ENCODE peak calls at places on chromosomes 3 and 15, in five cellular contexts. L, A, C, N and I are unnamed samples.

GRCh38 chr15:99592135-99592845 is 26.5 kb downstream of the MEF2A start:
- DNase-seq in L (no peak), A (no peak), C (no peak), N (no peak), I (no peak)

GRCh38 chr3:171984883-171985282 is 54.5 kb upstream of the FNDC3B start:
- DNase-seq in L (no peak), A (no peak), C (no peak), N (no peak), I (no peak)

GRCh38 chr3:120160050-120160449 is 65.8 kb upstream of the GSK3B start:
- DNase-seq in L (no peak), A (no peak), C (no peak), N (no peak), I (no peak)

GRCh38 chr3:32781211-32781968 is 36.4 kb upstream of the TRIM71 start:
- DNase-seq in L (peak; percentile 94), A (peak; percentile 86), C (peak; percentile 83), N (peak; percentile 26), I (peak; percentile 89)

GRCh38 chr3:14206548-14207177 is 28.0 kb downstream of the LSM3 start:
- DNase-seq in L (no peak), A (no peak), C (peak; percentile 57), N (no peak), I (no peak)

GRCh38 chr3:102225407-102226132 is 209.2 kb upstream of the ZPLD1 start:
- DNase-seq in L (peak; percentile 45), A (no peak), C (peak; percentile 41), N (peak; percentile 42), I (no peak)

GRCh38 chr3:11910971-11911531 is 64.4 kb upstream of the TAMM41 start:
- DNase-seq in L (no peak), A (no peak), C (no peak), N (no peak), I (no peak)

GRCh38 chr15:31250033-31250432 is 76.6 kb upstream of the KLF13 start:
- DNase-seq in L (no peak), A (no peak), C (no peak), N (no peak), I (no peak)

GRCh38 chr3:57309769-57310168 is 17.3 kb upstream of the ASB14 start:
- DNase-seq in L (no peak), A (no peak), C (no peak), N (no peak), I (no peak)

GRCh38 chr3:40398346-40398745 is 11.4 kb downstream of the ENTPD3 start:
- DNase-seq in L (no peak), A (no peak), C (peak; percentile 71), N (no peak), I (no peak)

GRCh38 chr3:45321607-45322391 is 66.6 kb upstream of the LARS2 start:
- DNase-seq in L (no peak), A (no peak), C (no peak), N (no peak), I (no peak)

GRCh38 chr3:24387493-24387892 is 107.2 kb downstream of the THRB start:
- DNase-seq in L (no peak), A (no peak), C (no peak), N (no peak), I (no peak)

GRCh38 chr3:20051123-20051806 is 11.0 kb downstream of the KAT2B start:
- DNase-seq in L (no peak), A (no peak), C (no peak), N (no peak), I (no peak)

GRCh38 chr3:20049275-20049674 is 9.0 kb downstream of the KAT2B start:
- DNase-seq in L (no peak), A (no peak), C (no peak), N (no peak), I (no peak)

GRCh38 chr3:20054549-20054987 is 14.3 kb downstream of the KAT2B start:
- DNase-seq in L (no peak), A (no peak), C (peak; percentile 78), N (peak; percentile 82), I (no peak)

GRCh38 chr3:20055020-20055775 is 15.0 kb downstream of the KAT2B start:
- DNase-seq in L (no peak), A (no peak), C (no peak), N (no peak), I (no peak)

DNA sequence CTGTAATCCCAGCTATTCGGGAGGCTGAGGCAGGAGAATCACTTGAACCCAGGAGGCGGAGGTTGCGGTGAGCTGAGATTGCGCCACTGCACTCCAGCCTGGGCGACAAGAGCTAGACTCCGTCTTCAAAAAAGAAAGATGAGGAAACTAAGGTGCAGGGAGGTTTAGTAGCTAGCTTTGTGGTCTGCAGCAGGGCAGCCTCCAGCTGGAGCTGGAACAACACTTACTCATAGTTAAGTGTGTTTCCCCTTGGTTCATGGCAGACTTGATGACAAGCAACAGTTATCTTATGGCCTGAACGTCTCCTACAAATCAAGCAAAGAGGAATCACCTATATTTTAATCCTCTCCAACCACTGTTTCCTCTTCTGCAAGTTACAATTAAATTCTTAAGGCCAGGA is 12.6 kb downstream of the KAT2B start:
- DNase-seq in L (no peak), A (no peak), C (no peak), N (no peak), I (no peak)
- TF ChIP-seq SUZ12 in L (no peak), A (no peak), C (no peak), N (no peak), I (no peak)

GRCh38 chr3:78140866-78141658 is 1101.2 kb downstream of the ROBO2 start:
- DNase-seq in L (no peak), A (no peak), C (no peak), N (no peak), I (no peak)
- TF ChIP-seq SUZ12 in L (no peak), A (no peak), C (no peak), N (no peak), I (no peak)

DNA sequence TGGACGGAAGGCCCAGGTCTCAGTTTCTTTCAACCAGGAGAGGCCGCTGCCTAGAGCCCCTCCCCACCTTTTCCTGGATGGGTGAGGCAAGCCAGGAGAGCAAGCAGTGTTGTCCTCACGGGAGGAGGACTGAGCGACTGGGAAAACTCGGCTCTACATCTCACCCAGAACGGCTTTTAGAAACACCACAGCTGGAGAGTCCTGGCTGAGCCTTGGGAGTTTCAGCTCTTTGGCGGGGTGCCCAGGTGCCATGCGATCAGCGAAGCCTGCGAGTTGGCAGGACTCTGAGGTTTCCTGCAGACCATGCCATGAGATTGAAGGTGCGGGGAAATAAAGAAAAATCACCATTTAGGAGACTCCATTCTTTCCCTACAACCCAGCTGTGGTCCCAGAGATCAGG is 26.0 kb downstream of the PPCDC start:
- DNase-seq in L (no peak), A (no peak), C (no peak), N (no peak), I (no peak)
- TF ChIP-seq SUZ12 in L (no peak), A (no peak), C (no peak), N (no peak), I (no peak)

GRCh38 chr15:50758712-50759205 is 6.7 kb downstream of the SPPL2A start:
- DNase-seq in L (no peak), A (no peak), C (no peak), N (no peak), I (no peak)

GRCh38 chr15:50765202-50765967 is at the start of gene SPPL2A:
- DNase-seq in L (peak; percentile 83), A (no peak), C (peak; percentile 89), N (no peak), I (peak; percentile 49)

GRCh38 chr15:50767332-50767861 is 1.9 kb upstream of the SPPL2A start:
- DNase-seq in L (no peak), A (no peak), C (no peak), N (no peak), I (no peak)

GRCh38 chr15:50764331-50765201 is 940 bp downstream of the SPPL2A start:
- DNase-seq in L (peak; percentile 9), A (no peak), C (no peak), N (peak; percentile 43), I (no peak)
- TF ChIP-seq SUZ12 in L (no peak), A (no peak), C (no peak), N (no peak), I (no peak)

GRCh38 chr15:39299506-39300267 is 281.2 kb upstream of the THBS1 start:
- DNase-seq in L (no peak), A (no peak), C (no peak), N (no peak), I (no peak)
- TF ChIP-seq SUZ12 in L (no peak), A (no peak), C (no peak), N (no peak), I (no peak)

DNA sequence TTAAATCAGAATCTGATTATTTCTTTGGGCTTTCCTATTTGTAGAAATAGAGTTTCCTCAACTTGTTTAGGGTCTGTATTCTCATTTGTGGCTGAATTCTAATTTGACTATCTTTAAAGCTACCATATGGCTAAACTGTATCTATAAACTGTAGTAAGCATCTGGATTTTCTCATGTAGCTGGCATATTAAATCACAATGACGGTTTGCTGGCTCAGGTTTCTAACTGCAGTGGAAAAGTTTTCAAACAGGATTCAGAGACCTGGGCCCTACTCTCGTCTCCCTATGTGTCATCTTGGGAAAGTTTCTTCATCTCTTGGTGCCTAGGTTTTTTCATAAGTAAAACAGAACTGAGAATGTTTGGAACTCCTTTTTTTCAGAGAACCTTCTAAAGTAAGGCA is 68.3 kb downstream of the GALK2 start:
- DNase-seq in L (no peak), A (no peak), C (no peak), N (no peak), I (no peak)
- TF ChIP-seq SUZ12 in L (no peak), A (no peak), C (no peak), N (no peak), I (no peak)

DNA sequence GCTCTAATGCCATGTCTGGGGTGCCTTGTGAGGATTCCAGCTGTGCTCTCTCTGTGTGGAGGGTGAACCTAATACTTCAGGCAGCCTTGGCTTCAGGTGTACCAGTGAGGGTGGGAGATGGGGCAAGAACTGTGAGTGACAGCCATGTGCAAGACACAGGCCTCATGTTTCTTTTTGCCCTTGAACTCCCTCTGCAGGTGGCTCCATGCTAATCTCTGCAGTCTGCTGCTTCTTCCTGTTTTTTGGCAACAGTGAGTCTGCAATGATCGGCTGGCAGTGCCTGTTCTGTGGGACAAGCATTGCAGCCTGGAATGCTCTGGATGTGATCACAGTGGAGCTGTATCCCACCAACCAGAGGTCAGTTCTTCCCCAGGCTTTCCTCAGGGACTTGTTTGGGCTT is 189.3 kb downstream of the SV2B start:
- DNase-seq in L (no peak), A (no peak), C (no peak), N (no peak), I (peak; percentile 28)
- TF ChIP-seq SUZ12 in L (no peak), A (no peak), C (no peak), N (no peak), I (no peak)

GRCh38 chr3:187183210-187183862 is 13.9 kb upstream of the RTP1 start:
- DNase-seq in L (no peak), A (no peak), C (no peak), N (no peak), I (no peak)
- TF ChIP-seq SUZ12 in L (no peak), A (no peak), C (no peak), N (no peak), I (no peak)

GRCh38 chr3:114093596-114093995 is 37.1 kb downstream of the QTRT2 start:
- DNase-seq in L (peak; percentile 23), A (no peak), C (no peak), N (no peak), I (no peak)
- TF ChIP-seq SUZ12 in L (no peak), A (no peak), C (no peak), N (no peak), I (no peak)